ENCODE peak calls at places on chromosomes 6 and 20, in nine cellular contexts. H, A, Y, Q, M, O, P, V and F are unnamed samples.

GRCh38 chr6:39887692-39888450 is 46.4 kb downstream of the MOCS1 start:
- DNase-seq in H (no peak), A (no peak), Y (peak; percentile 80), Q (peak; percentile 50), M (peak; percentile 91), O (no peak), P (peak; percentile 34), V (no peak), F (peak; percentile 20)

GRCh38 chr6:130018292-130018829 is at the start of gene L3MBTL3:
- DNase-seq in H (peak; percentile 86), A (peak; percentile 84), Y (peak; percentile 61), Q (peak; percentile 79), M (peak; percentile 84), O (peak; percentile 76), P (peak; percentile 95), V (peak; percentile 86), F (peak; percentile 95)

GRCh38 chr20:14918281-14918680 is 580.9 kb upstream of the FLRT3 start:
- DNase-seq in H (no peak), A (no peak), Y (no peak), Q (no peak), M (no peak), O (no peak), P (no peak), V (no peak), F (no peak)

GRCh38 chr6:154298297-154298696 is 58.3 kb downstream of the IPCEF1 start:
- DNase-seq in H (peak; percentile 64), A (no peak), Y (no peak), Q (no peak), M (peak; percentile 48), O (no peak), P (no peak), V (no peak), F (no peak)

GRCh38 chr20:61449916-61450315 is 197.9 kb downstream of the CDH4 start:
- DNase-seq in H (no peak), A (no peak), Y (no peak), Q (no peak), M (no peak), O (no peak), P (no peak), V (no peak), F (no peak)

GRCh38 chr6:130503146-130503545 is 137.3 kb downstream of the TMEM200A start:
- DNase-seq in H (peak; percentile 42), A (no peak), Y (no peak), Q (no peak), M (peak; percentile 88), O (no peak), P (no peak), V (no peak), F (no peak)

GRCh38 chr6:157258878-157259277 is 64.4 kb downstream of the TMEM242 start:
- DNase-seq in H (no peak), A (no peak), Y (no peak), Q (no peak), M (no peak), O (no peak), P (no peak), V (no peak), F (no peak)

GRCh38 chr6:74074609-74075008 is 378.6 kb downstream of the CD109 start:
- DNase-seq in H (no peak), A (no peak), Y (no peak), Q (no peak), M (no peak), O (no peak), P (no peak), V (no peak), F (no peak)

GRCh38 chr20:44461142-44461802 is 14.4 kb upstream of the TTPAL start:
- DNase-seq in H (no peak), A (no peak), Y (no peak), Q (no peak), M (no peak), O (no peak), P (no peak), V (no peak), F (no peak)

GRCh38 chr6:84220809-84221409 is 6.5 kb downstream of the CEP162 start:
- DNase-seq in H (peak; percentile 39), A (peak; percentile 37), Y (no peak), Q (no peak), M (peak; percentile 61), O (peak; percentile 38), P (no peak), V (peak; percentile 7), F (no peak)

GRCh38 chr6:26275663-26276062 is 89.3 kb upstream of the BTN3A2 start:
- DNase-seq in H (no peak), A (no peak), Y (no peak), Q (no peak), M (no peak), O (no peak), P (no peak), V (no peak), F (no peak)

GRCh38 chr20:45967551-45968080 is 4.4 kb downstream of the ZNF335 start:
- DNase-seq in H (no peak), A (no peak), Y (no peak), Q (no peak), M (no peak), O (no peak), P (no peak), V (no peak), F (no peak)

GRCh38 chr20:15638781-15639180 is 934.5 kb downstream of the KIF16B start:
- DNase-seq in H (no peak), A (no peak), Y (no peak), Q (no peak), M (no peak), O (no peak), P (no peak), V (no peak), F (no peak)

GRCh38 chr20:5734559-5735137 is 15.6 kb upstream of the SHLD1 start:
- DNase-seq in H (peak; percentile 30), A (no peak), Y (no peak), Q (no peak), M (peak; percentile 44), O (no peak), P (no peak), V (no peak), F (no peak)

GRCh38 chr20:62516345-62516744 is 40.5 kb upstream of the GATA5 start:
- DNase-seq in H (peak; percentile 7), A (no peak), Y (no peak), Q (no peak), M (no peak), O (no peak), P (no peak), V (no peak), F (no peak)

GRCh38 chr6:136738178-136739057 is 53.9 kb downstream of the MAP3K5 start:
- DNase-seq in H (no peak), A (no peak), Y (no peak), Q (no peak), M (peak; percentile 51), O (no peak), P (no peak), V (no peak), F (no peak)

DNA sequence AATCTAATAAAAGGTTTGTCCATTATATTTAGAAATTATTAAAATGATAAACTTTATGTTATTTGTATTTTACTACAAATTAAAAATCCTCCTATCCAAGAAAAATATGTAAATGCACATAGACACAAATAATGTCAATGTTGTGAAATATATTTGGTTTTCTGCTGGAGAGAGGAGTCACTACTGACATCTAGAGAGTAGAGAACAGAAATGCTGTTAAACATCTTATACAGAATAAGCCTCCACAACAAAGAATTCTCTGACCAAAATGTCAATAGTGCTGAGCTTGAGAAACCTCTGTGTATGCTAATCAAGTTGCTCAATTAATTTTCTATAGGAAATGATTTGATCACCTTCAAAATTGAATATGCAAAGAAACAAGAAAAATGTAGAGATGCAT is 12.4 kb downstream of the HTR1B start:
- DNase-seq in H (no peak), A (no peak), Y (no peak), Q (no peak), M (peak; percentile 44), O (no peak), P (no peak), V (no peak), F (no peak)
- TF ChIP-seq CTCF in H (peak; percentile 29), A (no peak), Y (no peak), Q (no peak), M (peak; percentile 25), O (no peak), P (no peak), V (peak; percentile 53), F (no peak)

GRCh38 chr6:22221211-22221610 is 75.6 kb downstream of the PRL start:
- DNase-seq in H (peak; percentile 72), A (no peak), Y (no peak), Q (no peak), M (no peak), O (no peak), P (no peak), V (no peak), F (no peak)
- TF ChIP-seq CTCF in H (no peak), A (no peak), Y (no peak), Q (no peak), M (no peak), O (no peak), P (no peak), V (no peak), F (no peak)

DNA sequence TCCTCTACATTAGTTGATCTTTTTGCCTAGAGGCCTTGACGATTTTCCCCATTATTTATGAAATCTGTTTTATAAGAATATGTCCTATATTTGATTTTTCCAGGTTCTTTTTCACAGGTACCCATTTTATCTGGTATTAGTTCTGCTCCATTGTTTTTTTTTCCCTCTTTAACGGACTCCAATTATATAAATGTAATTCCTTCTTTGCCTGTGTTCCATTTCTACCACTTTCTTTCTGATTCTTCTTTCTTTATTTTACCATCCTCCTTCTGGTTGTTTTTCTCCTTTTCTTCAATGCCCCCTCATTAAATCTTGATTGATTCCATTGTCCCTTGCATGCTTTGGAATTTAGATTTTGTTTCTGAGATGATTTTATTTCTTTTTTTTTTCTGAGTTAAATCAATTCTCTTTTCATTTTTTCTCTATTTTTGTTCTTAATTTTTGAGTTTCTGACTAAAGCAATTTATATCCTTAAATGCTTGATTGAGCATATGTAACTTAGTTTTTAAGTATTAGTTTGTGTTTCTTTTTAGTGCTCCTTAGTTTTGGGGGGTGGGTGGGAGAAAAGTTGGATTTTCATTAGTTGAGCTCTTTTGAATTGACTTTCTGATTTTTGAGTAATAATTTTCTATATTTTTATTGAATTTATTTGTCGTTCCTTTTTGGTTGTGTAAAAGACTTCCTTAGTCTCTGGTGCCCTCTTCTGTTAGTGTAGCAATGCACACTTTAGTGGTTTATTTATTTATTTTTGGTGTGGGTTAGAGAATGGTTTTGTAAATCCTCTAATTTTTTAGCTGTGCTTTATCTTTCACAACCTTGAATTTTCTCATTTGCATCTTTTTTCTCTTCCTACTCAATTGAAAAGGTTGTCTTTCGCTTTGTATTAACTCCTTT is 140.8 kb downstream of the FARS2 start:
- DNase-seq in H (peak; percentile 34), A (peak; percentile 49), Y (no peak), Q (no peak), M (peak; percentile 58), O (peak; percentile 22), P (no peak), V (no peak), F (no peak)
- TF ChIP-seq CTCF in H (peak; percentile 41), A (peak; percentile 24), Y (no peak), Q (no peak), M (peak; percentile 55), O (peak; percentile 81), P (peak; percentile 32), V (peak; percentile 46), F (peak; percentile 29)

GRCh38 chr6:167077241-167077932 is 45.5 kb upstream of the CCR6 start:
- DNase-seq in H (no peak), A (no peak), Y (no peak), Q (no peak), M (no peak), O (no peak), P (no peak), V (no peak), F (no peak)

GRCh38 chr6:167078745-167079144 is 44.2 kb upstream of the CCR6 start:
- DNase-seq in H (no peak), A (no peak), Y (no peak), Q (no peak), M (no peak), O (no peak), P (no peak), V (no peak), F (no peak)

GRCh38 chr6:167079853-167080297 is 43.0 kb upstream of the CCR6 start:
- DNase-seq in H (no peak), A (no peak), Y (no peak), Q (no peak), M (no peak), O (peak; percentile 87), P (no peak), V (no peak), F (no peak)
- TF ChIP-seq CTCF in H (no peak), A (no peak), Y (no peak), Q (no peak), M (no peak), O (peak; percentile 82), P (no peak), V (no peak), F (no peak)